ENCODE peak calls at places on chromosome 5, in five cellular contexts. P is stomach, F is HCT116, K is sigmoid colon, N is GM23338. O is an unnamed sample.

GRCh38 chr5:72555871-72556270 is 48.7 kb upstream of the ZNF366 start:
- DNase-seq in K (no peak), F (no peak), P (no peak), N (no peak), O (no peak)

GRCh38 chr5:19193631-19194030 is 794.4 kb downstream of the CDH18 start:
- DNase-seq in N (no peak), K (no peak), F (no peak), P (no peak), O (no peak)

GRCh38 chr5:7828269-7828668 is 22.7 kb downstream of the CFAP90 start:
- DNase-seq in F (no peak), N (no peak), K (no peak), P (peak; percentile 67), O (no peak)

GRCh38 chr5:7010578-7010977 is 297.3 kb downstream of the TENT4A start:
- DNase-seq in P (no peak), F (no peak), N (peak; percentile 41), K (no peak), O (no peak)

GRCh38 chr5:157148734-157149615 is 6.3 kb upstream of the MED7 start:
- DNase-seq in F (peak; percentile 61), P (peak; percentile 69), K (no peak), N (peak; percentile 86), O (no peak)

GRCh38 chr5:172870261-172870806 is 36.3 kb downstream of the ERGIC1 start:
- DNase-seq in F (no peak), P (no peak), N (no peak), K (peak; percentile 87), O (no peak)

GRCh38 chr5:94153736-94154450 is 412.5 kb upstream of the POU5F2 start:
- DNase-seq in F (no peak), K (no peak), P (no peak), N (no peak), O (no peak)

GRCh38 chr5:116530276-116530675 is 44.3 kb downstream of the SEMA6A start:
- DNase-seq in K (no peak), N (no peak), F (no peak), P (no peak), O (no peak)

GRCh38 chr5:180784497-180785097 is 18.0 kb downstream of the MGAT1 start:
- DNase-seq in N (peak; percentile 84), K (peak; percentile 89), F (peak; percentile 68), P (peak; percentile 80), O (peak; percentile 70)

GRCh38 chr5:50595199-50595598 is 71.2 kb upstream of the PARP8 start:
- DNase-seq in F (peak; percentile 69), N (no peak), K (no peak), P (no peak), O (no peak)

GRCh38 chr5:31361234-31361633 is 167.7 kb downstream of the CDH6 start:
- DNase-seq in K (peak; percentile 77), P (no peak), N (no peak), F (no peak), O (no peak)

GRCh38 chr5:76256116-76256889 is 146.8 kb upstream of the IQGAP2 start:
- DNase-seq in K (peak; percentile 71), F (peak; percentile 52), P (peak; percentile 54), N (peak; percentile 89), O (peak; percentile 33)

GRCh38 chr5:105812356-105812755 is 1858.4 kb downstream of the EFNA5 start:
- DNase-seq in N (no peak), F (no peak), K (no peak), P (no peak), O (no peak)

GRCh38 chr5:179461576-179461975 is 88.8 kb upstream of the RUFY1 start:
- DNase-seq in P (no peak), K (no peak), N (no peak), F (no peak), O (no peak)

GRCh38 chr5:131640043-131640856 is 5.2 kb upstream of the RAPGEF6 start:
- DNase-seq in F (no peak), K (no peak), N (no peak), P (no peak), O (no peak)

GRCh38 chr5:8683528-8683927 is 814.6 kb downstream of the MTRR start:
- DNase-seq in K (no peak), P (no peak), F (no peak), N (no peak), O (no peak)

GRCh38 chr5:177232358-177232757 is 71.2 kb downstream of the RAB24 start:
- DNase-seq in F (no peak), P (no peak), N (no peak), K (no peak), O (no peak)

GRCh38 chr5:16736158-16736994 is 119.6 kb upstream of the RETREG1 start:
- DNase-seq in K (no peak), P (peak; percentile 83), F (peak; percentile 24), N (peak; percentile 80), O (peak; percentile 84)

GRCh38 chr5:61000887-61001286 is 55.9 kb downstream of the NDUFAF2 start:
- DNase-seq in F (no peak), P (no peak), K (no peak), N (no peak), O (no peak)

GRCh38 chr5:169450464-169450863 is 133.1 kb upstream of the SPDL1 start:
- DNase-seq in K (no peak), P (no peak), F (no peak), N (no peak), O (no peak)

DNA sequence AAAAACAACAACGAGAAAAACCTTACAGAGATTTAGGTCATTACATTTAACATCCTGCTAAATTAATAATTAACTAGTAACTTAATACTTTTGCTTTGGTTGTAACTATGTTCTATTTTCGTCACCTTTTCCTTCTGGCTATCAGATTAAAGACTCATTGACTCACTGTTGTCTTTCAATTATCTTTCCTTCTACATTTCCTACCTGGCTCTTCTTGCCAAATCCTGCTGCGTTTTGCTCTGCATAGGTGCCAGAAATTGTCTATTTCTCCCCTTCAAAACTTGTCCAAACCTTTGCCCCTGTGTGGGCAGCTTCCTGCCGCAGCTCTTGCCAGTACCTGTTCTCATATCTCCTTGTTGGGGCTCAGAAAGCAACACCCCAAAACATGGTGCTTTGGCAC is 235.5 kb upstream of the ZNF608 start:
- DNase-seq in N (no peak), P (no peak), F (no peak), K (no peak), O (no peak)
- H3K4me1 ChIP-seq in N (peaks cover 31% of the 10 kb centered on the region), P (no peaks in the 10 kb centered on the region), F (peaks cover 3% of the 10 kb centered on the region), K (no peaks in the 10 kb centered on the region), O (peaks cover 8% of the 10 kb centered on the region)

GRCh38 chr5:55303238-55303690 is 4.2 kb downstream of the DHX29 start:
- DNase-seq in P (no peak), N (no peak), K (no peak), F (no peak), O (no peak)

GRCh38 chr5:55306641-55307382 is 682 bp downstream of the DHX29 start:
- DNase-seq in N (no peak), P (no peak), K (no peak), F (no peak), O (no peak)

GRCh38 chr5:55294935-55295334 is 12.6 kb downstream of the DHX29 start:
- DNase-seq in F (no peak), P (no peak), K (no peak), N (no peak), O (no peak)

GRCh38 chr5:55304584-55304983 is 2.9 kb downstream of the DHX29 start:
- DNase-seq in N (no peak), F (no peak), P (no peak), K (no peak), O (no peak)

DNA sequence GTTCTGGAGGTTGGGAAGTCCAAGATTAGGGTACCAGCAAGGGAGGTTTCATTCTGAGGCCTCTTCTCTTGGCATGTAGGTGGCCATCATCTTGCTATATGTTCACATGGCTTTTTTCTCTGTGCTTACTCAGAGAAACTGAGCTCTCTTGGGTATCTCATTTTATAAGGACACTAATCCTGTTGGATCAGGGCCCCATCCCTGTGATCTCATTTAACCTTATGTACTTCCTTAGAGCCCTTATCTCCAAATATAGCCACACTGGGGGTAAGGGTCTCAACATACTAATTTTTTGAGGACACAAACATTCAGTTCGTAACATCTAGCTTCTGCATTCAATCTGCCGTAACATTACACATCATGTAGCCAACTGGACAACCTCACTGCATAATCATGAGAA is 6.6 kb downstream of the DHX29 start:
- DNase-seq in K (no peak), P (no peak), F (no peak), N (no peak), O (no peak)
- TF ChIP-seq POLR2AphosphoS5 in K (no peak), P (no peak), F (no peak), N (no peak), O (no peak)

GRCh38 chr5:43106290-43106638 is 14.4 kb upstream of the ZNF131 start:
- DNase-seq in N (no peak), P (no peak), K (no peak), F (no peak), O (no peak)

GRCh38 chr5:43115968-43116367 is 4.7 kb upstream of the ZNF131 start:
- DNase-seq in N (no peak), P (no peak), K (no peak), F (no peak), O (no peak)

GRCh38 chr5:43113546-43113945 is 7.2 kb upstream of the ZNF131 start:
- DNase-seq in P (no peak), F (no peak), K (no peak), N (no peak), O (no peak)

GRCh38 chr5:43105369-43106289 is 15.1 kb upstream of the ZNF131 start:
- DNase-seq in F (peak; percentile 92), K (peak; percentile 94), N (peak; percentile 98), P (peak; percentile 90), O (peak; percentile 83)

DNA sequence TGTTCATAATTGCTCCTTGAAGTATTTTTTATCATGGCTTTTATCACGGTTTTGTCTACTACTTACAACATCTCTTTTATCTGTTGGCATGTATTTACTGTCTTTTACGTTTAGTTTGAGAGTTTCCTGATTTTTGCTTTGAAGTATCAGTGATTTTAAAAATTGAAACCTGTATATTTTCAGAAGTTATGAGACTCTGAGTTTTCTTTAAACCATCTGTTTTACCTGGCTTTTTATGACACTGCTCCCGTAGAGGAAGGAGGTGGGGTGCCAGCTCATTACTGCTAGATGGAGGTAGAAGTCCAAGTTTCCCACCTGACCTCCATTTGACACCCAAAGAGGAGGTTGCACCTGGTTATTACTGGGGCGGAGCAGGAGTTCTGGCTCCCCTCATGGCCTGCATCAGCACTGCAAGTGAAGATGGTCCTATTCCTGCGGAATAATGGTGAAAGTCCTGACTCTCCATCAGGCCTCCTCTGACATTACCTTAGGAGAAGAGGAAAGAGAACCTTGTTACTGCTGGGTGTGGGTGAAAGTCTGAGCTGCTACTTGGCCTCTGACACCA is 10.0 kb upstream of the ZNF131 start:
- DNase-seq in F (peak; percentile 16), P (no peak), N (peak; percentile 73), K (no peak), O (no peak)
- TF ChIP-seq CTCF in F (peak; percentile 60), P (peak; percentile 9), N (peak; percentile 62), K (no peak), O (no peak)

GRCh38 chr5:139597134-139597533 is 36.0 kb downstream of the UBE2D2 start:
- DNase-seq in N (no peak), K (no peak), P (no peak), F (no peak), O (no peak)
- H3K4me1 ChIP-seq in N (peaks cover 3% of the 10 kb centered on the region), K (peaks cover 10% of the 10 kb centered on the region), P (peaks cover 18% of the 10 kb centered on the region), F (peaks cover 42% of the 10 kb centered on the region), O (no peaks in the 10 kb centered on the region)

DNA sequence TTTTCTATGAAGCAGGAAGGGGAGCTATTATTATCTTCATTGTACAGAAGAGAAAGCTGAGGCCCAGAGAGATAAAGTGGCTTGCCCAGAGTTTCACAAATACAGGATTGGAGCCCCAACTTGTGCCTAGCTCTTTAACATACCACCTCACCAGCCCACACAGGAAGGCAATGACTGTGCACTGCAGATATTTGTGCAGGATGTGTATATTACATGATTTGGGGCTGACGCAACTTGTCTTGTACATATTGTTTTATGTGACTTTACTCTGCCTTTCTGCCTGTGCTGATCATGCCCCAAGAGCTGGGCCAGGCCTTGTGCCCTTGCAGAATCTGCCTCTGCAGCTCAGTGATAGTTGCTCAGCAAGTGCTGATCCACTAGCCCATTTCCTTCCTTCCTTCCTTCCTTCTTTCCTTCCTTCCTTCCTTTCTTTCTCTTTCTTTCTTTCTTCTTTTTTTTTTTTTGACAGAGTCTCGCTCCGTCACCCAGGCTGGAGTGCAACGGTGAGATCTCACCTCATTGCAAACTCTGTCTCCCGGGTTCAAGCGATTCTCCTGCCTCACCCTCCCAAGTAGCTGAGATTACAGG is 106.6 kb upstream of the TBCA start:
- DNase-seq in K (no peak), F (no peak), N (no peak), P (no peak), O (no peak)
- TF ChIP-seq POLR2AphosphoS5 in K (no peak), F (no peak), N (no peak), P (no peak), O (no peak)